ENCODE peak calls at places on chromosome 6, in six cellular contexts. One of them, this sample, is unnamed.

GRCh38 chr6:44672838-44673237 is 285.3 kb downstream of the CDC5L start:
- DNase-seq in ACHN: no peak
- DNase-seq in RPMI8226: no peak
- DNase-seq in M059J: peak
- DNase-seq in cardiac fibroblast: no peak
- DNase-seq in activated CD4-positive, alpha-beta T cell treated with anti-CD3 and anti-CD28 coated beads, Interleukin-2, amount 10 ng/mL, durations not matched to agents 7 days and 5 days: no peak
- DNase-seq in this sample: no peak

GRCh38 chr6:170184324-170184723 is 106.6 kb downstream of the DLL1 start:
- DNase-seq in ACHN: no peak
- DNase-seq in RPMI8226: no peak
- DNase-seq in M059J: no peak
- DNase-seq in cardiac fibroblast: no peak
- DNase-seq in activated CD4-positive, alpha-beta T cell treated with anti-CD3 and anti-CD28 coated beads, Interleukin-2, amount 10 ng/mL, durations not matched to agents 7 days and 5 days: peak
- DNase-seq in this sample: no peak

GRCh38 chr6:22699046-22699639 is 129.8 kb downstream of the HDGFL1 start:
- DNase-seq in ACHN: no peak
- DNase-seq in RPMI8226: no peak
- DNase-seq in M059J: no peak
- DNase-seq in cardiac fibroblast: no peak
- DNase-seq in activated CD4-positive, alpha-beta T cell treated with anti-CD3 and anti-CD28 coated beads, Interleukin-2, amount 10 ng/mL, durations not matched to agents 7 days and 5 days: no peak
- DNase-seq in this sample: no peak

GRCh38 chr6:85764844-85765243 is 122.2 kb upstream of the SYNCRIP start:
- DNase-seq in ACHN: no peak
- DNase-seq in RPMI8226: no peak
- DNase-seq in M059J: peak
- DNase-seq in cardiac fibroblast: peak
- DNase-seq in activated CD4-positive, alpha-beta T cell treated with anti-CD3 and anti-CD28 coated beads, Interleukin-2, amount 10 ng/mL, durations not matched to agents 7 days and 5 days: no peak
- DNase-seq in this sample: no peak

GRCh38 chr6:41546866-41547798 is 951 bp downstream of the FOXP4 start:
- DNase-seq in ACHN: peak
- DNase-seq in RPMI8226: peak
- DNase-seq in M059J: peak
- DNase-seq in cardiac fibroblast: peak
- DNase-seq in activated CD4-positive, alpha-beta T cell treated with anti-CD3 and anti-CD28 coated beads, Interleukin-2, amount 10 ng/mL, durations not matched to agents 7 days and 5 days: peak
- DNase-seq in this sample: no peak

GRCh38 chr6:151425561-151425960 is 26.4 kb downstream of the RMND1 start:
- DNase-seq in ACHN: peak
- DNase-seq in RPMI8226: no peak
- DNase-seq in M059J: peak
- DNase-seq in cardiac fibroblast: no peak
- DNase-seq in activated CD4-positive, alpha-beta T cell treated with anti-CD3 and anti-CD28 coated beads, Interleukin-2, amount 10 ng/mL, durations not matched to agents 7 days and 5 days: no peak
- DNase-seq in this sample: no peak

GRCh38 chr6:138290563-138290962 is 72.3 kb upstream of the PBOV1 start:
- DNase-seq in ACHN: no peak
- DNase-seq in RPMI8226: no peak
- DNase-seq in M059J: no peak
- DNase-seq in cardiac fibroblast: no peak
- DNase-seq in activated CD4-positive, alpha-beta T cell treated with anti-CD3 and anti-CD28 coated beads, Interleukin-2, amount 10 ng/mL, durations not matched to agents 7 days and 5 days: no peak
- DNase-seq in this sample: no peak

GRCh38 chr6:14816106-14816864 is 429.6 kb upstream of the JARID2 start:
- DNase-seq in ACHN: no peak
- DNase-seq in RPMI8226: no peak
- DNase-seq in M059J: peak
- DNase-seq in cardiac fibroblast: peak
- DNase-seq in activated CD4-positive, alpha-beta T cell treated with anti-CD3 and anti-CD28 coated beads, Interleukin-2, amount 10 ng/mL, durations not matched to agents 7 days and 5 days: no peak
- DNase-seq in this sample: no peak

GRCh38 chr6:146269482-146269881 is 240.6 kb downstream of the GRM1 start:
- DNase-seq in ACHN: no peak
- DNase-seq in RPMI8226: no peak
- DNase-seq in M059J: no peak
- DNase-seq in cardiac fibroblast: no peak
- DNase-seq in activated CD4-positive, alpha-beta T cell treated with anti-CD3 and anti-CD28 coated beads, Interleukin-2, amount 10 ng/mL, durations not matched to agents 7 days and 5 days: no peak
- DNase-seq in this sample: no peak

GRCh38 chr6:72553531-72554202 is 68.2 kb upstream of the KCNQ5 start:
- DNase-seq in ACHN: peak
- DNase-seq in RPMI8226: no peak
- DNase-seq in M059J: peak
- DNase-seq in cardiac fibroblast: peak
- DNase-seq in activated CD4-positive, alpha-beta T cell treated with anti-CD3 and anti-CD28 coated beads, Interleukin-2, amount 10 ng/mL, durations not matched to agents 7 days and 5 days: no peak
- DNase-seq in this sample: no peak

GRCh38 chr6:41258196-41258493 is 28.3 kb downstream of the TREM1 start:
- DNase-seq in ACHN: no peak
- DNase-seq in RPMI8226: no peak
- DNase-seq in M059J: no peak
- DNase-seq in cardiac fibroblast: no peak
- DNase-seq in activated CD4-positive, alpha-beta T cell treated with anti-CD3 and anti-CD28 coated beads, Interleukin-2, amount 10 ng/mL, durations not matched to agents 7 days and 5 days: no peak
- DNase-seq in this sample: no peak

GRCh38 chr6:128491041-128491642 is 29.3 kb downstream of the PTPRK start:
- DNase-seq in ACHN: peak
- DNase-seq in RPMI8226: no peak
- DNase-seq in M059J: peak
- DNase-seq in cardiac fibroblast: peak
- DNase-seq in activated CD4-positive, alpha-beta T cell treated with anti-CD3 and anti-CD28 coated beads, Interleukin-2, amount 10 ng/mL, durations not matched to agents 7 days and 5 days: no peak
- DNase-seq in this sample: no peak

GRCh38 chr6:156779206-156780116 is 2.3 kb downstream of the ARID1B start:
- DNase-seq in ACHN: peak
- DNase-seq in RPMI8226: peak
- DNase-seq in M059J: peak
- DNase-seq in cardiac fibroblast: peak
- DNase-seq in activated CD4-positive, alpha-beta T cell treated with anti-CD3 and anti-CD28 coated beads, Interleukin-2, amount 10 ng/mL, durations not matched to agents 7 days and 5 days: peak
- DNase-seq in this sample: no peak

GRCh38 chr6:110325197-110325596 is 33.0 kb downstream of the METTL24 start:
- DNase-seq in ACHN: no peak
- DNase-seq in RPMI8226: no peak
- DNase-seq in M059J: peak
- DNase-seq in cardiac fibroblast: peak
- DNase-seq in activated CD4-positive, alpha-beta T cell treated with anti-CD3 and anti-CD28 coated beads, Interleukin-2, amount 10 ng/mL, durations not matched to agents 7 days and 5 days: no peak
- DNase-seq in this sample: no peak

GRCh38 chr6:149861603-149862423 is 2.3 kb downstream of the LRP11 start:
- DNase-seq in ACHN: no peak
- DNase-seq in RPMI8226: no peak
- DNase-seq in M059J: peak
- DNase-seq in cardiac fibroblast: no peak
- DNase-seq in activated CD4-positive, alpha-beta T cell treated with anti-CD3 and anti-CD28 coated beads, Interleukin-2, amount 10 ng/mL, durations not matched to agents 7 days and 5 days: no peak
- DNase-seq in this sample: no peak